ENCODE peak calls at places on chromosomes 3 and 15, in four cellular contexts. One of them, this sample, is unnamed.
A peak's percentile ranks its signal among the peaks of the same experiment; 100 is the strongest.

GRCh38 chr15:96362759-96363678 is 32.5 kb downstream of the NR2F2 start:
- DNase-seq in T follicular helper cell: no peak
- DNase-seq in NCI-H2081 treated with DMSO at 0.1 percent for 48 hours: no peak
- DNase-seq in anterior cingulate cortex: no peak
- DNase-seq in this sample: no peak

GRCh38 chr15:91384189-91384720 is 284.2 kb downstream of the SV2B start:
- DNase-seq in anterior cingulate cortex: no peak
- DNase-seq in T follicular helper cell: no peak
- DNase-seq in NCI-H2081 treated with DMSO at 0.1 percent for 48 hours: no peak
- DNase-seq in this sample: no peak

GRCh38 chr3:69743975-69744374 is 4.7 kb downstream of the MITF start:
- DNase-seq in T follicular helper cell: no peak
- DNase-seq in anterior cingulate cortex: no peak
- DNase-seq in NCI-H2081 treated with DMSO at 0.1 percent for 48 hours: no peak
- DNase-seq in this sample: no peak

GRCh38 chr3:50607271-50608091 is 4.1 kb downstream of the CISH start:
- DNase-seq in T follicular helper cell: no peak
- DNase-seq in NCI-H2081 treated with DMSO at 0.1 percent for 48 hours: no peak
- DNase-seq in anterior cingulate cortex: no peak
- DNase-seq in this sample: no peak

GRCh38 chr3:82496890-82497560 is 735.6 kb upstream of the GBE1 start:
- DNase-seq in anterior cingulate cortex: no peak
- DNase-seq in T follicular helper cell: no peak
- DNase-seq in NCI-H2081 treated with DMSO at 0.1 percent for 48 hours: no peak
- DNase-seq in this sample: peak; percentile 49

GRCh38 chr3:177483182-177483967 is 286.1 kb upstream of the TBL1XR1 start:
- DNase-seq in anterior cingulate cortex: no peak
- DNase-seq in T follicular helper cell: no peak
- DNase-seq in NCI-H2081 treated with DMSO at 0.1 percent for 48 hours: no peak
- DNase-seq in this sample: peak; percentile 35

GRCh38 chr15:65182538-65182937 is 2.6 kb downstream of the CLPX start:
- DNase-seq in NCI-H2081 treated with DMSO at 0.1 percent for 48 hours: no peak
- DNase-seq in anterior cingulate cortex: no peak
- DNase-seq in T follicular helper cell: no peak
- DNase-seq in this sample: no peak

GRCh38 chr15:66993090-66993489 is 72.3 kb upstream of the SMAD3 start:
- DNase-seq in anterior cingulate cortex: no peak
- DNase-seq in NCI-H2081 treated with DMSO at 0.1 percent for 48 hours: no peak
- DNase-seq in T follicular helper cell: no peak
- DNase-seq in this sample: no peak

GRCh38 chr3:195809291-195809785 is 2.4 kb downstream of the MUC4 start:
- DNase-seq in anterior cingulate cortex: no peak
- DNase-seq in T follicular helper cell: no peak
- DNase-seq in NCI-H2081 treated with DMSO at 0.1 percent for 48 hours: no peak
- DNase-seq in this sample: no peak

GRCh38 chr3:13833506-13834257 is 46.2 kb downstream of the WNT7A start:
- DNase-seq in anterior cingulate cortex: no peak
- DNase-seq in NCI-H2081 treated with DMSO at 0.1 percent for 48 hours: no peak
- DNase-seq in T follicular helper cell: no peak
- DNase-seq in this sample: no peak

GRCh38 chr3:59040902-59041301 is 8.9 kb downstream of the CFAP20DC start:
- DNase-seq in NCI-H2081 treated with DMSO at 0.1 percent for 48 hours: no peak
- DNase-seq in T follicular helper cell: no peak
- DNase-seq in anterior cingulate cortex: no peak
- DNase-seq in this sample: no peak

GRCh38 chr3:150223090-150223489 is 185.0 kb upstream of the TSC22D2 start:
- DNase-seq in T follicular helper cell: no peak
- DNase-seq in anterior cingulate cortex: no peak
- DNase-seq in NCI-H2081 treated with DMSO at 0.1 percent for 48 hours: peak; percentile 54
- DNase-seq in this sample: no peak

GRCh38 chr3:16513141-16514020 is at the start of gene RFTN1:
- DNase-seq in T follicular helper cell: peak; percentile 25
- DNase-seq in anterior cingulate cortex: no peak
- DNase-seq in NCI-H2081 treated with DMSO at 0.1 percent for 48 hours: no peak
- DNase-seq in this sample: peak; percentile 18

GRCh38 chr3:14485981-14486380 is 54.2 kb downstream of the GRIP2 start:
- DNase-seq in anterior cingulate cortex: no peak
- DNase-seq in T follicular helper cell: no peak
- DNase-seq in NCI-H2081 treated with DMSO at 0.1 percent for 48 hours: no peak
- DNase-seq in this sample: no peak

GRCh38 chr15:51842265-51842664 is 12.8 kb downstream of the TMOD3 start:
- DNase-seq in T follicular helper cell: no peak
- DNase-seq in anterior cingulate cortex: no peak
- DNase-seq in NCI-H2081 treated with DMSO at 0.1 percent for 48 hours: no peak
- DNase-seq in this sample: no peak

GRCh38 chr3:149592758-149593240 is 65.0 kb downstream of the WWTR1 start:
- DNase-seq in T follicular helper cell: no peak
- DNase-seq in anterior cingulate cortex: no peak
- DNase-seq in NCI-H2081 treated with DMSO at 0.1 percent for 48 hours: no peak
- DNase-seq in this sample: no peak

GRCh38 chr15:38490231-38490630 is 36.3 kb downstream of the FAM98B start:
- DNase-seq in NCI-H2081 treated with DMSO at 0.1 percent for 48 hours: no peak
- DNase-seq in anterior cingulate cortex: no peak
- DNase-seq in T follicular helper cell: no peak
- DNase-seq in this sample: no peak

GRCh38 chr3:111954228-111954990 is 24.4 kb upstream of the ABHD10 start:
- DNase-seq in T follicular helper cell: no peak
- DNase-seq in anterior cingulate cortex: no peak
- DNase-seq in NCI-H2081 treated with DMSO at 0.1 percent for 48 hours: no peak
- DNase-seq in this sample: no peak

GRCh38 chr3:100971776-100972175 is 21.4 kb downstream of the ABI3BP start:
- DNase-seq in T follicular helper cell: no peak
- DNase-seq in NCI-H2081 treated with DMSO at 0.1 percent for 48 hours: no peak
- DNase-seq in anterior cingulate cortex: no peak
- DNase-seq in this sample: no peak

GRCh38 chr3:97278506-97278905 is 464.1 kb downstream of the EPHA6 start:
- DNase-seq in T follicular helper cell: no peak
- DNase-seq in NCI-H2081 treated with DMSO at 0.1 percent for 48 hours: no peak
- DNase-seq in anterior cingulate cortex: no peak
- DNase-seq in this sample: no peak

GRCh38 chr3:139450155-139450554 is 26.2 kb downstream of the RBP2 start:
- DNase-seq in NCI-H2081 treated with DMSO at 0.1 percent for 48 hours: no peak
- DNase-seq in anterior cingulate cortex: no peak
- DNase-seq in T follicular helper cell: no peak
- DNase-seq in this sample: no peak

GRCh38 chr3:105791134-105791533 is 77.7 kb downstream of the CBLB start:
- DNase-seq in anterior cingulate cortex: no peak
- DNase-seq in NCI-H2081 treated with DMSO at 0.1 percent for 48 hours: no peak
- DNase-seq in T follicular helper cell: no peak
- DNase-seq in this sample: no peak

GRCh38 chr3:172244011-172244410 is 204.2 kb downstream of the GHSR start:
- DNase-seq in T follicular helper cell: no peak
- DNase-seq in anterior cingulate cortex: no peak
- DNase-seq in NCI-H2081 treated with DMSO at 0.1 percent for 48 hours: no peak
- DNase-seq in this sample: no peak

GRCh38 chr15:81115054-81115939 is 18.8 kb upstream of the CFAP161 start:
- DNase-seq in T follicular helper cell: no peak
- DNase-seq in anterior cingulate cortex: no peak
- DNase-seq in NCI-H2081 treated with DMSO at 0.1 percent for 48 hours: no peak
- DNase-seq in this sample: no peak

This sample was measured in WERI-Rb-1.